ENCODE peak calls at places on chromosome 21, in six cellular contexts. X, E, A, K, Z and D are unnamed samples. For H3K36me3, the result is how much of the 10 kb centered on the place peaks cover.

GRCh38 chr21:15631342-15631741 is 98.4 kb upstream of the USP25 start:
- DNase-seq in X (peak), A (peak), E (no peak), Z (no peak), K (no peak), D (peak)

GRCh38 chr21:31180256-31181088 is 142.2 kb upstream of the KRTAP19-8 start:
- DNase-seq in K (peak), E (no peak), A (peak), Z (no peak), X (peak), D (peak)

GRCh38 chr21:26954591-26955214 is 12.2 kb downstream of the ADAMTS5 start:
- DNase-seq in A (no peak), K (no peak), X (no peak), E (no peak), Z (no peak), D (no peak)

GRCh38 chr21:25733859-25734653 is 648 bp downstream of the ATP5PF start:
- DNase-seq in Z (no peak), X (peak), K (peak), E (no peak), A (peak), D (no peak)

GRCh38 chr21:46355161-46356004 is 31.4 kb downstream of the PCNT start:
- DNase-seq in X (no peak), Z (no peak), A (no peak), E (no peak), K (no peak), D (no peak)

GRCh38 chr21:18603246-18603645 is 199.7 kb upstream of the TMPRSS15 start:
- DNase-seq in E (no peak), X (no peak), A (no peak), Z (no peak), K (no peak), D (no peak)

GRCh38 chr21:27802816-27803475 is 836.1 kb upstream of the ADAMTS5 start:
- DNase-seq in E (peak), K (peak), X (peak), Z (peak), A (no peak), D (peak)

GRCh38 chr21:35294231-35294898 is 245.3 kb upstream of the RUNX1 start:
- DNase-seq in A (no peak), Z (no peak), X (no peak), K (peak), E (no peak), D (peak)

GRCh38 chr21:15853126-15853525 is 123.3 kb downstream of the USP25 start:
- DNase-seq in K (no peak), Z (no peak), X (no peak), A (no peak), E (no peak), D (no peak)

GRCh38 chr21:26849428-26850115 is 4.4 kb upstream of the ADAMTS1 start:
- DNase-seq in Z (no peak), K (peak), X (peak), A (peak), E (peak), D (peak)

GRCh38 chr21:46017148-46017547 is 35.6 kb downstream of the COL6A1 start:
- DNase-seq in K (no peak), E (no peak), A (no peak), X (no peak), Z (no peak), D (no peak)

GRCh38 chr21:44511938-44512275 is 28.1 kb downstream of the KRTAP10-1 start:
- DNase-seq in K (no peak), Z (no peak), X (no peak), A (no peak), E (no peak), D (no peak)

GRCh38 chr21:44511219-44511937 is 28.6 kb downstream of the KRTAP10-1 start:
- DNase-seq in A (no peak), X (no peak), K (no peak), E (no peak), Z (no peak), D (no peak)

GRCh38 chr21:44510109-44510507 is 29.9 kb downstream of the KRTAP10-1 start:
- DNase-seq in Z (no peak), A (no peak), K (no peak), X (no peak), E (no peak), D (peak)

GRCh38 chr21:44509539-44509938 is 30.5 kb downstream of the KRTAP10-1 start:
- DNase-seq in E (no peak), Z (no peak), K (no peak), A (no peak), X (no peak), D (no peak)

DNA sequence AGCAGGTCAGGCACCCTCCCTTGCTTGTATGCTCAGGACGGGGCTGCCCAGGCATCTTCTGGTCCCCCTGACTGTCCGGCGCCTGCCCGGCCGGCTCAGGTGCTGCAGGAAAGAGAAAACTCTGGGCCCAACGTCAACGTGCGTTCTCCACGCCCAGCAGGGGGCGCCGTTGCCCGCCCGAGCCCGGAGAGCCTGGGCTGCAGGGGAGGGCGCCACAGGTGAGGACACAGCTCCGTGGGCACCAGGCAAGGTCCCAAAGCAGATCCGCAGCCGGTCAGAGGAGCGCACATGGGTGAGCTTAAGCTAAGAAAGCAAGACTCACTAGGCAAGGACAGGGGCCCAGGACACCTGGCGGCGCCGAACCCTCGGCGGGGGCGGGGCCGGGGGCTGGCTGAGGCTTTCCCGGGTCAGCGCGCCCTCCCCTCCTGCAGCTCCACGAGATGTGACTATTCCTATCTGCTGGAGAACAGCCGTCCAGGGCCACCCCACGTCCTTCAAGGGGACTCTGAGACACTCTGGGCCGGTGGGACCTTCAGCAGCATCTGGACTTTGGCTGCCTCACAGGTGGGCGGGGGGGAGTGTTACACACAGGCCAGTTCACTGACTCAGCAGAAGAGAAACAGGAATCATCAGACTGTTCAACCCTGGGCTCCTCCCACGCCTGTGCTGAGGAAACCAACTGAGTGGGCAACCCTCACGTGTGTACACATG is 29.3 kb downstream of the KRTAP10-1 start:
- DNase-seq in A (no peak), K (peak), E (peak), Z (peak), X (no peak), D (peak)
- H3K27ac ChIP-seq in A (no peak), K (no peak), E (no peak), Z (no peak), X (no peak), D (no peak)

GRCh38 chr21:41781047-41781405 is 14.2 kb upstream of the RIPK4 start:
- DNase-seq in E (no peak), A (no peak), Z (no peak), X (no peak), K (no peak), D (no peak)
- H4K8ac ChIP-seq in E (no peak), A (no peak), Z (no peak), X (no peak), K (no peak), D (no peak)

GRCh38 chr21:43692949-43693348 is 26.0 kb upstream of the PDXK start:
- DNase-seq in A (no peak), Z (no peak), X (no peak), E (no peak), K (no peak), D (no peak)
- H3K36me3 ChIP-seq in A (half or more), Z (half or more), X (half or more), E (half or more), K (under half), D (half or more)

GRCh38 chr21:38852708-38853107 is 47.0 kb downstream of the ETS2 start:
- DNase-seq in Z (no peak), K (no peak), A (no peak), X (no peak), E (no peak), D (no peak)

GRCh38 chr21:38849776-38850175 is 44.0 kb downstream of the ETS2 start:
- DNase-seq in Z (no peak), X (no peak), E (no peak), K (no peak), A (no peak), D (no peak)

GRCh38 chr21:38852278-38852677 is 46.5 kb downstream of the ETS2 start:
- DNase-seq in Z (no peak), A (no peak), E (no peak), K (no peak), X (no peak), D (no peak)

GRCh38 chr21:38850277-38850951 is 44.7 kb downstream of the ETS2 start:
- DNase-seq in K (no peak), Z (no peak), E (no peak), X (no peak), A (no peak), D (no peak)

GRCh38 chr21:38853421-38853919 is 47.7 kb downstream of the ETS2 start:
- DNase-seq in E (no peak), K (no peak), X (peak), Z (peak), A (peak), D (peak)
- H3K27ac ChIP-seq in E (no peak), K (no peak), X (no peak), Z (no peak), A (no peak), D (no peak)

GRCh38 chr21:14484188-14485009 is 61.7 kb downstream of the SAMSN1 start:
- DNase-seq in A (no peak), K (no peak), Z (no peak), X (no peak), E (no peak), D (no peak)

GRCh38 chr21:14491269-14491681 is 54.8 kb downstream of the SAMSN1 start:
- DNase-seq in A (no peak), X (no peak), E (no peak), K (no peak), Z (no peak), D (no peak)

GRCh38 chr21:14488805-14489204 is 57.3 kb downstream of the SAMSN1 start:
- DNase-seq in Z (no peak), K (no peak), A (no peak), E (no peak), X (no peak), D (no peak)

GRCh38 chr21:14486869-14487268 is 59.2 kb downstream of the SAMSN1 start:
- DNase-seq in A (no peak), Z (no peak), E (no peak), X (no peak), K (no peak), D (no peak)

GRCh38 chr21:14487490-14488432 is 58.4 kb downstream of the SAMSN1 start:
- DNase-seq in A (no peak), Z (no peak), X (no peak), K (no peak), E (no peak), D (no peak)
- H4K8ac ChIP-seq in A (no peak), Z (no peak), X (no peak), K (no peak), E (no peak), D (no peak)

GRCh38 chr21:39221997-39222486 is 38.8 kb upstream of the PSMG1 start:
- DNase-seq in Z (no peak), K (no peak), E (no peak), A (no peak), X (no peak), D (no peak)
- H3K36me3 ChIP-seq in Z (half or more), K (under half), E (half or more), A (under half), X (under half), D (under half)